ENCODE peak calls at places on chromosome 19, in nine cellular contexts. One of them, this sample, is unnamed.
A peak's percentile ranks its signal among the peaks of the same experiment; 100 is the strongest.

GRCh38 chr19:54464624-54465266 is 1.2 kb upstream of the LENG9 start:
- DNase-seq in CD8-positive, alpha-beta memory T cell: peak; percentile 79
- DNase-seq in body of pancreas: peak; percentile 96
- DNase-seq in hepatocyte: peak; percentile 96
- DNase-seq in psoas muscle: peak; percentile 92
- DNase-seq in PC-3: peak; percentile 93
- DNase-seq in lower lobe of right lung: peak; percentile 97
- DNase-seq in gastrocnemius medialis: peak; percentile 84
- DNase-seq in CD4-positive, CD25-positive, alpha-beta regulatory T cell: peak; percentile 61
- DNase-seq in this sample: no peak

GRCh38 chr19:46759817-46760333 is 13.6 kb upstream of the STRN4 start:
- DNase-seq in CD8-positive, alpha-beta memory T cell: no peak
- DNase-seq in body of pancreas: no peak
- DNase-seq in hepatocyte: no peak
- DNase-seq in psoas muscle: peak; percentile 61
- DNase-seq in PC-3: no peak
- DNase-seq in lower lobe of right lung: no peak
- DNase-seq in gastrocnemius medialis: peak; percentile 53
- DNase-seq in CD4-positive, CD25-positive, alpha-beta regulatory T cell: no peak
- DNase-seq in this sample: no peak

GRCh38 chr19:3656073-3656746 is 29.6 kb upstream of the CACTIN start:
- DNase-seq in CD8-positive, alpha-beta memory T cell: no peak
- DNase-seq in body of pancreas: no peak
- DNase-seq in hepatocyte: no peak
- DNase-seq in psoas muscle: no peak
- DNase-seq in PC-3: peak; percentile 2
- DNase-seq in lower lobe of right lung: no peak
- DNase-seq in gastrocnemius medialis: no peak
- DNase-seq in CD4-positive, CD25-positive, alpha-beta regulatory T cell: no peak
- DNase-seq in this sample: no peak

GRCh38 chr19:52946322-52947310 is 16.1 kb downstream of the ZNF816 start:
- DNase-seq in CD8-positive, alpha-beta memory T cell: no peak
- DNase-seq in body of pancreas: peak; percentile 61
- DNase-seq in hepatocyte: peak; percentile 78
- DNase-seq in psoas muscle: peak; percentile 64
- DNase-seq in PC-3: peak; percentile 77
- DNase-seq in lower lobe of right lung: peak; percentile 88
- DNase-seq in gastrocnemius medialis: no peak
- DNase-seq in CD4-positive, CD25-positive, alpha-beta regulatory T cell: no peak
- DNase-seq in this sample: peak; percentile 87

GRCh38 chr19:41324231-41324702 is 14.3 kb downstream of the CCDC97 start:
- DNase-seq in CD8-positive, alpha-beta memory T cell: no peak
- DNase-seq in body of pancreas: no peak
- DNase-seq in hepatocyte: no peak
- DNase-seq in psoas muscle: no peak
- DNase-seq in PC-3: no peak
- DNase-seq in lower lobe of right lung: no peak
- DNase-seq in gastrocnemius medialis: no peak
- DNase-seq in CD4-positive, CD25-positive, alpha-beta regulatory T cell: no peak
- DNase-seq in this sample: no peak

GRCh38 chr19:2815923-2816322 is 3.7 kb upstream of the ZNF554 start:
- DNase-seq in CD8-positive, alpha-beta memory T cell: no peak
- DNase-seq in body of pancreas: no peak
- DNase-seq in hepatocyte: no peak
- DNase-seq in psoas muscle: no peak
- DNase-seq in PC-3: no peak
- DNase-seq in lower lobe of right lung: peak; percentile 42
- DNase-seq in gastrocnemius medialis: no peak
- DNase-seq in CD4-positive, CD25-positive, alpha-beta regulatory T cell: no peak
- DNase-seq in this sample: no peak

GRCh38 chr19:4423727-4424126 is 21.3 kb downstream of the CHAF1A start:
- DNase-seq in CD8-positive, alpha-beta memory T cell: no peak
- DNase-seq in body of pancreas: no peak
- DNase-seq in hepatocyte: no peak
- DNase-seq in psoas muscle: no peak
- DNase-seq in PC-3: no peak
- DNase-seq in lower lobe of right lung: no peak
- DNase-seq in gastrocnemius medialis: no peak
- DNase-seq in CD4-positive, CD25-positive, alpha-beta regulatory T cell: no peak
- DNase-seq in this sample: no peak

GRCh38 chr19:38932425-38933179 is 1.9 kb downstream of the MRPS12 start:
- DNase-seq in CD8-positive, alpha-beta memory T cell: no peak
- DNase-seq in body of pancreas: peak; percentile 27
- DNase-seq in hepatocyte: no peak
- DNase-seq in psoas muscle: no peak
- DNase-seq in PC-3: peak; percentile 6
- DNase-seq in lower lobe of right lung: no peak
- DNase-seq in gastrocnemius medialis: no peak
- DNase-seq in CD4-positive, CD25-positive, alpha-beta regulatory T cell: no peak
- DNase-seq in this sample: no peak

GRCh38 chr19:38649305-38650179 is 2.1 kb downstream of the ACTN4 start:
- DNase-seq in CD8-positive, alpha-beta memory T cell: no peak
- DNase-seq in body of pancreas: peak; percentile 83
- DNase-seq in hepatocyte: peak; percentile 54
- DNase-seq in psoas muscle: peak; percentile 52
- DNase-seq in PC-3: peak; percentile 80
- DNase-seq in lower lobe of right lung: peak; percentile 63
- DNase-seq in gastrocnemius medialis: peak; percentile 62
- DNase-seq in CD4-positive, CD25-positive, alpha-beta regulatory T cell: no peak
- DNase-seq in this sample: no peak

GRCh38 chr19:14545716-14546082 is 16.3 kb downstream of the TECR start:
- DNase-seq in CD8-positive, alpha-beta memory T cell: no peak
- DNase-seq in body of pancreas: no peak
- DNase-seq in hepatocyte: no peak
- DNase-seq in psoas muscle: no peak
- DNase-seq in PC-3: no peak
- DNase-seq in lower lobe of right lung: no peak
- DNase-seq in gastrocnemius medialis: no peak
- DNase-seq in CD4-positive, CD25-positive, alpha-beta regulatory T cell: no peak
- DNase-seq in this sample: no peak
- H3K27ac ChIP-seq in CD8-positive, alpha-beta memory T cell: no peak overlapping the region
- H3K27ac ChIP-seq in body of pancreas: no peak overlapping the region
- H3K27ac ChIP-seq in hepatocyte: no peak overlapping the region
- H3K27ac ChIP-seq in psoas muscle: peak overlapping the region; percentile 96
- H3K27ac ChIP-seq in PC-3: no peak overlapping the region
- H3K27ac ChIP-seq in lower lobe of right lung: no peak overlapping the region
- H3K27ac ChIP-seq in gastrocnemius medialis: peak overlapping the region; percentile 99
- H3K27ac ChIP-seq in CD4-positive, CD25-positive, alpha-beta regulatory T cell: no peak overlapping the region
- H3K27ac ChIP-seq in this sample: no peak overlapping the region

GRCh38 chr19:18915639-18916038 is 3.5 kb downstream of the COPE start:
- DNase-seq in CD8-positive, alpha-beta memory T cell: no peak
- DNase-seq in body of pancreas: peak; percentile 42
- DNase-seq in hepatocyte: no peak
- DNase-seq in psoas muscle: peak; percentile 49
- DNase-seq in PC-3: peak; percentile 55
- DNase-seq in lower lobe of right lung: no peak
- DNase-seq in gastrocnemius medialis: peak; percentile 47
- DNase-seq in CD4-positive, CD25-positive, alpha-beta regulatory T cell: no peak
- DNase-seq in this sample: no peak
- H3K4me3 ChIP-seq in CD8-positive, alpha-beta memory T cell: no peak overlapping the region
- H3K4me3 ChIP-seq in body of pancreas: no peak overlapping the region
- H3K4me3 ChIP-seq in hepatocyte: no peak overlapping the region
- H3K4me3 ChIP-seq in psoas muscle: no peak overlapping the region
- H3K4me3 ChIP-seq in PC-3: no peak overlapping the region
- H3K4me3 ChIP-seq in lower lobe of right lung: no peak overlapping the region
- H3K4me3 ChIP-seq in gastrocnemius medialis: no peak overlapping the region
- H3K4me3 ChIP-seq in CD4-positive, CD25-positive, alpha-beta regulatory T cell: no peak overlapping the region
- H3K4me3 ChIP-seq in this sample: no peak overlapping the region

DNA sequence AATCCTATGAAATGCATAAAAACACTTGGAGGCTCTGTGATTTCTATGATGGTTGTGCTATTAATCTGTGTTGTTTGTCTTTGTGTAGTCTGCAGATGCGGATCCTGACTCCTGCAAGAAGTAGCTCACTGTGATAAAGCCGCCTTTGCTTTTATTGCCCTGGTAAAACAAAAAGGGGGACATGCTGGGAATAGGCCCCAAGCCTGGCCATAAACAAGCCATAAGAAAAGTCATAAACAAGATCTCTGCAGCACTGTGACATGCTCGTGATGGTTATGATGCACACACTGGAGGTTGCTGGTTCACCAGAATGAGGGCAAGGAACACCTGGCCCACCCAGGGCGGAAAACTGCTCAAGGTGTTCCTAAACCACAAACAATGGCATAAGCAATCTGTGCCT is 26.6 kb upstream of the ZNF266 start:
- DNase-seq in CD8-positive, alpha-beta memory T cell: no peak
- DNase-seq in body of pancreas: no peak
- DNase-seq in hepatocyte: no peak
- DNase-seq in psoas muscle: no peak
- DNase-seq in PC-3: no peak
- DNase-seq in lower lobe of right lung: no peak
- DNase-seq in gastrocnemius medialis: no peak
- DNase-seq in CD4-positive, CD25-positive, alpha-beta regulatory T cell: no peak
- DNase-seq in this sample: no peak
- H3K9me3 ChIP-seq in CD8-positive, alpha-beta memory T cell: peaks cover 18% of the 10 kb centered on the region
- H3K9me3 ChIP-seq in body of pancreas: no peaks in the 10 kb centered on the region
- H3K9me3 ChIP-seq in hepatocyte: no peaks in the 10 kb centered on the region
- H3K9me3 ChIP-seq in psoas muscle: peaks cover 30% of the 10 kb centered on the region
- H3K9me3 ChIP-seq in PC-3: peaks cover 71% of the 10 kb centered on the region
- H3K9me3 ChIP-seq in lower lobe of right lung: peaks cover 93% of the 10 kb centered on the region
- H3K9me3 ChIP-seq in gastrocnemius medialis: no peaks in the 10 kb centered on the region
- H3K9me3 ChIP-seq in CD4-positive, CD25-positive, alpha-beta regulatory T cell: peaks cover 39% of the 10 kb centered on the region
- H3K9me3 ChIP-seq in this sample: peaks cover 15% of the 10 kb centered on the region

GRCh38 chr19:6210091-6210490 is 69.7 kb downstream of the MLLT1 start:
- DNase-seq in CD8-positive, alpha-beta memory T cell: no peak
- DNase-seq in body of pancreas: no peak
- DNase-seq in hepatocyte: no peak
- DNase-seq in psoas muscle: no peak
- DNase-seq in PC-3: no peak
- DNase-seq in lower lobe of right lung: peak; percentile 14
- DNase-seq in gastrocnemius medialis: peak; percentile 4
- DNase-seq in CD4-positive, CD25-positive, alpha-beta regulatory T cell: no peak
- DNase-seq in this sample: no peak

GRCh38 chr19:6209680-6210079 is 70.1 kb downstream of the MLLT1 start:
- DNase-seq in CD8-positive, alpha-beta memory T cell: no peak
- DNase-seq in body of pancreas: no peak
- DNase-seq in hepatocyte: no peak
- DNase-seq in psoas muscle: no peak
- DNase-seq in PC-3: no peak
- DNase-seq in lower lobe of right lung: no peak
- DNase-seq in gastrocnemius medialis: no peak
- DNase-seq in CD4-positive, CD25-positive, alpha-beta regulatory T cell: no peak
- DNase-seq in this sample: no peak

GRCh38 chr19:6211632-6212402 is 68.0 kb downstream of the MLLT1 start:
- DNase-seq in CD8-positive, alpha-beta memory T cell: no peak
- DNase-seq in body of pancreas: no peak
- DNase-seq in hepatocyte: peak; percentile 3
- DNase-seq in psoas muscle: no peak
- DNase-seq in PC-3: no peak
- DNase-seq in lower lobe of right lung: peak; percentile 30
- DNase-seq in gastrocnemius medialis: no peak
- DNase-seq in CD4-positive, CD25-positive, alpha-beta regulatory T cell: no peak
- DNase-seq in this sample: no peak

GRCh38 chr19:6212403-6213265 is 67.1 kb downstream of the MLLT1 start:
- DNase-seq in CD8-positive, alpha-beta memory T cell: no peak
- DNase-seq in body of pancreas: no peak
- DNase-seq in hepatocyte: peak; percentile 4
- DNase-seq in psoas muscle: peak; percentile 13
- DNase-seq in PC-3: no peak
- DNase-seq in lower lobe of right lung: peak; percentile 34
- DNase-seq in gastrocnemius medialis: peak; percentile 9
- DNase-seq in CD4-positive, CD25-positive, alpha-beta regulatory T cell: no peak
- DNase-seq in this sample: no peak

DNA sequence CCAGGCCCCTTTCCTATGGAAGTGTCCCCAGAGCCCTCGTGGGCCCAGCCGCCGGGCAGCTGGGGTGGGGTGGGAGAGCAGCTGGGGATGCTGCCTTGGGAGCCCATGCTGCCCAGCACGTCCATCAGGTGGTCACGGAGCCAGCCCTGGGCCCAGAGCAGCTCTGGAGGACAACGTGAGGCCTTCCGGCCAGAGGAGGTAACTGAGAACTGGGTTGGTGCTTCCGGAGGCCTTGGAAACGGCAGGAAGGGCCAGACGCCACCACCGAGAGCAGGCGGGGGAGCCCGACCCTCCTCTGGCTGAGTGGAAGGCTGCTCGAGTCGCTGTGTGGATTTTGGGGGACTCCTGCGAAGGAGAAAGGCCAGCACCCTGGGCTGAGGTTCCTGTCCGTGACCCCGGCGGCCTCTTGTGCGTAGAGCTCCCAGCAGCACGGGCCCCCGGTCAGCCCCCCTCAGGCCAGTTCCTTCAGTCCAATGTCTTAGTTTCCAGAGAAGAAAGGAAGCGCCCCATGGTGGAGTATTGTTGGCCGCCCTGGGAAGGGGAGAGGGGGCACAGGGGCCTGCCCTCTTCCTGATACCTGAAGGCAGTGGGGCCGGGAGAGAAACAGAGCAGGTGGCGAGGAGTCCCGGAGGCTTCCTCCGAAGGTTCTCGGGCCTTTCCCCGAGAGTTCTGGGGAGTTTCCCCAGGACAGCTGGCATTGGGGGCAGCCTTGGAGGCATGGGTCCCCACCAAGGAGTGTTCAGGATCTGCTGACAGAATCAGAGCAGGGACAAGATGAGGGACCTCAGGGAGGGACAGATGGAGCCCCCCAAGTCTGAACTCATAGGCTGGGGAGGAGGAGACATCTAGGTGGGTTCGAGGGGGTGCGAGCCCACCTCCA is 68.8 kb downstream of the MLLT1 start:
- DNase-seq in CD8-positive, alpha-beta memory T cell: no peak
- DNase-seq in body of pancreas: no peak
- DNase-seq in hepatocyte: no peak
- DNase-seq in psoas muscle: no peak
- DNase-seq in PC-3: no peak
- DNase-seq in lower lobe of right lung: peak; percentile 44
- DNase-seq in gastrocnemius medialis: no peak
- DNase-seq in CD4-positive, CD25-positive, alpha-beta regulatory T cell: no peak
- DNase-seq in this sample: no peak
- H3K27ac ChIP-seq in CD8-positive, alpha-beta memory T cell: no peak overlapping the region
- H3K27ac ChIP-seq in body of pancreas: no peak overlapping the region
- H3K27ac ChIP-seq in hepatocyte: no peak overlapping the region
- H3K27ac ChIP-seq in psoas muscle: no peak overlapping the region
- H3K27ac ChIP-seq in PC-3: no peak overlapping the region
- H3K27ac ChIP-seq in lower lobe of right lung: peak overlapping the region; percentile 46
- H3K27ac ChIP-seq in gastrocnemius medialis: no peak overlapping the region
- H3K27ac ChIP-seq in CD4-positive, CD25-positive, alpha-beta regulatory T cell: no peak overlapping the region
- H3K27ac ChIP-seq in this sample: no peak overlapping the region

DNA sequence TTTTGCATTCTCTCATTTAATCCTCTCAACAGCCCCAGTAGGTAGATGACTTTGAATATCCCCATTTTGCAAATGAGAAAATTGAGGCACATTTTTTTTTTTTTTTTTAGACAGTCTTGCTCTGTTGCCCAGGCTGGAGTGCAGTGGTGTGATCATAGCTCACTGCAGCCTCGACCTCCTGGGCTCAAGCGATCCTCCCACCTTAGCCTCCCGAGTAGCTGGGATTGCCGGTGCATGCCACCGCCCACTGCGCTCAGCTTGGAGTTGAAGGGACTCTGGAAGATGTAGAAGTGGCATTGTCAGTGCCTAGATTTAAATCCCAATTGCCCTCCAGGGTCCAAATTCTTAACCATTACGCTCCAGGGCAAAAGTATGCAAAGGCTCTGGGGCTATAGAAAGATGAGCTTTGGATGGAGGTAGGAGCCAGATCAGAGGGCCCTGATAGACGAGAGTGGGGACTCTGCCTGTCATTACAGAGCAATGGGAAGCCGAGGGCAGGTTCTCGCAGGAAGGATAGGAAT is 813 bp upstream of the MCOLN1 start:
- DNase-seq in CD8-positive, alpha-beta memory T cell: no peak
- DNase-seq in body of pancreas: no peak
- DNase-seq in hepatocyte: no peak
- DNase-seq in psoas muscle: no peak
- DNase-seq in PC-3: no peak
- DNase-seq in lower lobe of right lung: no peak
- DNase-seq in gastrocnemius medialis: no peak
- DNase-seq in CD4-positive, CD25-positive, alpha-beta regulatory T cell: no peak
- DNase-seq in this sample: no peak
- H3K4me3 ChIP-seq in CD8-positive, alpha-beta memory T cell: peak overlapping the region; percentile 33
- H3K4me3 ChIP-seq in body of pancreas: no peak overlapping the region
- H3K4me3 ChIP-seq in hepatocyte: no peak overlapping the region
- H3K4me3 ChIP-seq in psoas muscle: peak overlapping the region; percentile 88
- H3K4me3 ChIP-seq in PC-3: peak overlapping the region; percentile 78
- H3K4me3 ChIP-seq in lower lobe of right lung: peak overlapping the region; percentile 97
- H3K4me3 ChIP-seq in gastrocnemius medialis: peak overlapping the region; percentile 67
- H3K4me3 ChIP-seq in CD4-positive, CD25-positive, alpha-beta regulatory T cell: peak overlapping the region; percentile 78
- H3K4me3 ChIP-seq in this sample: no peak overlapping the region

GRCh38 chr19:56566904-56567273 is 379 bp upstream of the ZNF470 start:
- DNase-seq in CD8-positive, alpha-beta memory T cell: no peak
- DNase-seq in body of pancreas: peak; percentile 57
- DNase-seq in hepatocyte: peak; percentile 58
- DNase-seq in psoas muscle: peak; percentile 56
- DNase-seq in PC-3: no peak
- DNase-seq in lower lobe of right lung: peak; percentile 68
- DNase-seq in gastrocnemius medialis: no peak
- DNase-seq in CD4-positive, CD25-positive, alpha-beta regulatory T cell: peak; percentile 2
- DNase-seq in this sample: no peak
- H3K9me3 ChIP-seq in CD8-positive, alpha-beta memory T cell: peaks cover 48% of the 10 kb centered on the region
- H3K9me3 ChIP-seq in body of pancreas: no peaks in the 10 kb centered on the region
- H3K9me3 ChIP-seq in hepatocyte: peaks cover 53% of the 10 kb centered on the region
- H3K9me3 ChIP-seq in psoas muscle: peaks cover 78% of the 10 kb centered on the region
- H3K9me3 ChIP-seq in PC-3: peaks cover 73% of the 10 kb centered on the region
- H3K9me3 ChIP-seq in lower lobe of right lung: peaks cover 85% of the 10 kb centered on the region
- H3K9me3 ChIP-seq in gastrocnemius medialis: no peaks in the 10 kb centered on the region
- H3K9me3 ChIP-seq in CD4-positive, CD25-positive, alpha-beta regulatory T cell: peaks cover 68% of the 10 kb centered on the region
- H3K9me3 ChIP-seq in this sample: peaks cover 4% of the 10 kb centered on the region